ENCODE peak calls at places on chromosomes 6 and 20, in six cellular contexts. G is MM.1S, U is HCT116, T is hepatocyte, D is PC-3, F is GM23338. C is an unnamed sample.

GRCh38 chr6:81561071-81561564 is 191.4 kb downstream of the TENT5A start:
- DNase-seq in G (no peak), F (no peak), T (peak), D (no peak), U (peak), C (peak)

GRCh38 chr6:90169328-90169886 is 127.2 kb downstream of the BACH2 start:
- DNase-seq in G (peak), F (no peak), D (no peak), T (no peak), U (no peak), C (peak)

GRCh38 chr20:10521068-10521834 is 86.1 kb downstream of the SLX4IP start:
- DNase-seq in D (peak), G (no peak), T (peak), F (no peak), U (no peak), C (peak)

GRCh38 chr6:35258858-35259193 is 709 bp upstream of the ZNF76 start:
- DNase-seq in G (no peak), T (peak), U (peak), D (no peak), F (peak), C (peak)

GRCh38 chr6:38588631-38589366 is 50.9 kb downstream of the BTBD9 start:
- DNase-seq in G (no peak), T (no peak), U (no peak), D (peak), F (no peak), C (peak)

GRCh38 chr6:122717350-122717749 is 62.2 kb upstream of the FABP7 start:
- DNase-seq in G (no peak), D (no peak), F (peak), U (no peak), T (no peak), C (peak)

GRCh38 chr20:47502801-47503239 is 1.1 kb downstream of the NCOA3 start:
- DNase-seq in T (peak), G (peak), U (no peak), D (peak), F (peak), C (peak)

GRCh38 chr20:50663095-50663821 is 28.1 kb downstream of the RIPOR3 start:
- DNase-seq in G (peak), T (peak), U (peak), F (peak), D (peak), C (no peak)

GRCh38 chr20:23403721-23404120 is 17.6 kb downstream of the NAPB start:
- DNase-seq in F (no peak), U (no peak), T (peak), G (no peak), D (no peak), C (no peak)

GRCh38 chr6:138885156-138885819 is 89.4 kb downstream of the ECT2L start:
- DNase-seq in U (no peak), F (peak), G (no peak), D (no peak), T (no peak), C (no peak)

GRCh38 chr20:64057628-64058498 is 5.1 kb upstream of the TCEA2 start:
- DNase-seq in U (no peak), D (peak), F (peak), T (peak), G (peak), C (peak)
- H2AFZ ChIP-seq in U (no peak), D (peak), F (peak), T (no peak), G (peak), C (no peak)

GRCh38 chr6:137743493-137743892 is 123.6 kb upstream of the TNFAIP3 start:
- DNase-seq in T (no peak), G (no peak), D (peak), F (no peak), U (peak), C (no peak)
- TF ChIP-seq EZH2phosphoT487 in T (no peak), G (no peak), D (no peak), F (no peak), U (no peak), C (no peak)

GRCh38 chr6:152435816-152436215 is 201.3 kb downstream of the SYNE1 start:
- DNase-seq in U (no peak), F (no peak), G (no peak), T (no peak), D (no peak), C (no peak)
- TF ChIP-seq EZH2 in U (no peak), F (no peak), G (no peak), T (no peak), D (no peak), C (no peak)

GRCh38 chr6:26439552-26440125 is 665 bp upstream of the BTN3A3 start:
- DNase-seq in U (no peak), G (no peak), D (no peak), T (no peak), F (no peak), C (peak)
- H2AFZ ChIP-seq in U (no peak), G (peak), D (peak), T (peak), F (no peak), C (peak)

GRCh38 chr6:168967556-168967955 is 286.1 kb downstream of the THBS2 start:
- DNase-seq in G (no peak), T (no peak), D (no peak), U (no peak), F (no peak), C (no peak)
- TF ChIP-seq EZH2phosphoT487 in G (no peak), T (no peak), D (no peak), U (no peak), F (no peak), C (no peak)

GRCh38 chr6:147531321-147531720 is 22.8 kb downstream of the SAMD5 start:
- DNase-seq in D (no peak), G (no peak), U (no peak), T (no peak), F (no peak), C (no peak)

GRCh38 chr6:147534116-147534865 is 25.8 kb downstream of the SAMD5 start:
- DNase-seq in T (no peak), D (no peak), U (no peak), F (no peak), G (no peak), C (no peak)

GRCh38 chr6:147525519-147526209 is 17.2 kb downstream of the SAMD5 start:
- DNase-seq in G (no peak), U (no peak), T (no peak), D (no peak), F (no peak), C (no peak)

GRCh38 chr6:147528511-147529145 is 20.1 kb downstream of the SAMD5 start:
- DNase-seq in G (peak), T (no peak), F (no peak), D (no peak), U (no peak), C (no peak)

DNA sequence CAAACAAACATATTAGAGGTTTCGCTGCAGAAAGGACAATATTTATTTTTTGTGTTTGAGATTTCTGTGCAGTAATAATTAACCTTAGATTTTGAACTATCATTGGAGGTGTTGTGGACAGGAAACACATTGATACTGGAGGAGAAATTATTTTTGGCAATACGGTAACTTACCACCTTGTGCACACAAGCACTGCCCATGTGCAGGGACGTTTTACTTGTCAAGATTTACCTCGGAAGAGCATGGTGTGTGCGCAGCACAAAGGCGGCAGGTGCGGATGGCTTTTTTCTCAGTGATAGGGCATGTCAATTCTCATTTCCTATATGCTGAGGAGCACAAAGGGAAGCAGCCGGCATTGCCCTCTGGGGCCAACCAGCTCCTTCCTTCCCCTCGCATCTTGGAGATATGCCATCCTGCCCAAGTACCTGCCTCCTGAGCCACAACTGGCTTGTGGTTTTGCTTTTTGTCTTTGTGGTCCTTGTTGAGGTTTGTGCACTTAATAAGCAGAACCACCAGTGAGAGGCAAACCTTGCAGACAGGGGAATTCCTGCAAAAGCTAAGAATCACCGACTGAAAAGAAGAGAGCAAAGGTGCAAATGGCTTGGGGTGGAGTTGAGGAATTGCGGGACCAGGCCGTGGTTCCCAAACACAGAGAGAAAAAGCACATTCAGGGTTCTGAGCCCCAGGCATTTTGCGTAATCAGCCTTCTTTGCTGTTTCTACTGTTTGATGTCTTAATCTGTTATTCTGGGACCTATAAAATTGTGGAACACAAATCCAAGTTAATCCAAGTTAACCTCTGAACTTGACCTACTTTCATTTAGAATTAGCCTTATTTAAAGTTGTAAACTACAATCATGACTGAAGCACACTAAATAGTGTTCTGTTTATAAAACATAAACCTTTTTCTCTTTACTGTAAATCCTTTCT is 21.9 kb downstream of the SAMD5 start:
- DNase-seq in D (peak), G (peak), T (no peak), U (no peak), F (peak), C (no peak)
- TF ChIP-seq EZH2 in D (no peak), G (no peak), T (no peak), U (no peak), F (no peak), C (no peak)